ENCODE peak calls at places on chromosomes 3 and 15, in four cellular contexts. V, U, M and N are unnamed samples.

GRCh38 chr15:71115567-71116351 is 488 bp downstream of the THSD4 start:
- DNase-seq in M (peak), U (peak), V (peak), N (peak)

GRCh38 chr3:50245831-50246516 is 10.0 kb downstream of the GNAI2 start:
- DNase-seq in V (peak), U (peak), M (peak), N (peak)

GRCh38 chr3:50287262-50287661 is 5.0 kb downstream of the IFRD2 start:
- DNase-seq in M (no peak), V (no peak), U (no peak), N (no peak)

GRCh38 chr3:112111785-112112402 is 21.2 kb downstream of the GCSAM start:
- DNase-seq in U (peak), M (peak), V (peak), N (peak)

GRCh38 chr3:72271215-72271614 is 486.3 kb upstream of the PROK2 start:
- DNase-seq in M (no peak), U (no peak), V (peak), N (no peak)

GRCh38 chr15:65862682-65863081 is 6.6 kb upstream of the RAB11A start:
- DNase-seq in V (peak), M (peak), U (peak), N (peak)

GRCh38 chr3:114839476-114839875 is 307.6 kb downstream of the ZBTB20 start:
- DNase-seq in V (peak), M (no peak), U (peak), N (no peak)

GRCh38 chr3:195908439-195909293 is at the start of gene TNK2:
- DNase-seq in V (no peak), U (no peak), M (peak), N (peak)

GRCh38 chr3:196321162-196321561 is 3.1 kb upstream of the DYNLT2B start:
- DNase-seq in V (no peak), U (no peak), M (no peak), N (no peak)

GRCh38 chr3:171086914-171087313 is 60.4 kb upstream of the SLC2A2 start:
- DNase-seq in U (no peak), V (no peak), M (no peak), N (no peak)

GRCh38 chr3:12751548-12751947 is 7.5 kb downstream of the TMEM40 start:
- DNase-seq in V (no peak), U (peak), M (no peak), N (no peak)

GRCh38 chr3:127777332-127777731 is 45.0 kb downstream of the MGLL start:
- DNase-seq in M (no peak), V (no peak), U (no peak), N (no peak)

GRCh38 chr3:43733459-43734384 is 43.0 kb downstream of the ABHD5 start:
- DNase-seq in M (peak), U (peak), V (peak), N (no peak)

GRCh38 chr3:66401578-66402382 is 99.0 kb downstream of the LRIG1 start:
- DNase-seq in M (no peak), U (no peak), V (no peak), N (no peak)

GRCh38 chr3:134427400-134428111 is 53.3 kb upstream of the AMOTL2 start:
- DNase-seq in M (no peak), V (peak), U (peak), N (no peak)

GRCh38 chr3:142279965-142280590 is 54.7 kb upstream of the GK5 start:
- DNase-seq in U (peak), M (peak), V (peak), N (peak)

GRCh38 chr3:57559526-57559925 is 3.5 kb downstream of the PDE12 start:
- DNase-seq in M (no peak), U (peak), V (peak), N (no peak)

GRCh38 chr15:78977091-78977571 is 32.3 kb upstream of the CTSH start:
- DNase-seq in V (no peak), U (no peak), M (no peak), N (no peak)

GRCh38 chr3:97882975-97883598 is 61.3 kb downstream of the CRYBG3 start:
- DNase-seq in V (peak), M (no peak), U (peak), N (no peak)
- TF ChIP-seq CTCF in V (no peak), M (no peak), U (no peak), N (no peak)

GRCh38 chr3:31693346-31693745 is 160.6 kb downstream of the STT3B start:
- DNase-seq in V (no peak), U (no peak), M (no peak), N (no peak)

GRCh38 chr3:31688847-31689246 is 156.1 kb downstream of the STT3B start:
- DNase-seq in V (no peak), M (no peak), U (no peak), N (no peak)

GRCh38 chr3:31695280-31696008 is 162.7 kb downstream of the STT3B start:
- DNase-seq in M (peak), V (no peak), U (no peak), N (no peak)

GRCh38 chr3:31696009-31696297 is 163.2 kb downstream of the STT3B start:
- DNase-seq in M (no peak), U (no peak), V (no peak), N (no peak)

DNA sequence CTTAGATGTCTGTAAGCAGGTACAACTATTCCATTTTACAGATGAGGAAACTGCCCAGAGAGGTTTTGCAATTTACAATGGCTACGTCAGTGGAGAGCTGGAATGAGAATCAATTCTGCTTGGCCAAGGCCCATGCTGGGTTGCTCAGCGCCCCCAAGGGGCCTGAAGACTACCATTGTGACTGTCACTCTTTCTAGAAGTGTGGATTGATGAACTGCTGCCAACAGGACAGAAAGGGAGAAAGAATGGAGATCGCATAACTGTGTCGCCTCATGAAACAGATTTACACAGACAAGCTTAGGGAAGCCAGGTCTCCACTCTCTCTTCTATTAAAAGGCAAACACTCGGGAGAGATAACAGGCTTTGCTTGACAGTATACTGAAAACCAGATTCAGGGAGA is 160.0 kb downstream of the STT3B start:
- DNase-seq in M (peak), U (no peak), V (no peak), N (no peak)
- TF ChIP-seq CTCF in M (no peak), U (no peak), V (no peak), N (no peak)

GRCh38 chr3:176926034-176926433 is 271.2 kb downstream of the TBL1XR1 start:
- DNase-seq in M (no peak), V (no peak), U (no peak), N (no peak)
- TF ChIP-seq CTCF in M (no peak), V (no peak), U (no peak), N (no peak)

GRCh38 chr3:23916886-23917815 is at the start of the genes NKIRAS1 and RPL15:
- DNase-seq in U (peak), V (peak), M (peak), N (peak)
- TF ChIP-seq CTCF in U (peak), V (peak), M (peak), N (peak)

DNA sequence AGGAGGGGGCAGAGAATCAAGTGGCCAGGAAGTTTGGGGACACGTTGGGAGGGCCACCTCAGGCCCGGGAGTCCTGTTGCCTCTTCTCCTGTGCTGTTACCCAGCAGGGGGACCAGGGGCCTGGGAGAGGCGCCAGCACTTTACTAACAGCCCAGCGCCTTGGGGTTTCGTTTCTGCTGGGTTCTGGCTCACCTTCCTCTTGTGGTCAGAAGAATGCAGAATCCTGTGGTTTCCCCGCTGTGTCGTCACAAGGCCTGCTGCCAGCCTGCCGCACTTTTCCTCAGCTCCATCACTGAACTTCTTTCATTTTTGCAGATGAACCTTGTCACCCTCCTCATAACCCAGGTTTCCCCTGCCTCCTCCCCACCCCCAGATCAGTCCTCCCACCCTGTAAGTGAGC is 67.7 kb downstream of the SLC30A4 start:
- DNase-seq in M (no peak), U (peak), V (peak), N (no peak)
- TF ChIP-seq CTCF in M (no peak), U (peak), V (peak), N (no peak)

DNA sequence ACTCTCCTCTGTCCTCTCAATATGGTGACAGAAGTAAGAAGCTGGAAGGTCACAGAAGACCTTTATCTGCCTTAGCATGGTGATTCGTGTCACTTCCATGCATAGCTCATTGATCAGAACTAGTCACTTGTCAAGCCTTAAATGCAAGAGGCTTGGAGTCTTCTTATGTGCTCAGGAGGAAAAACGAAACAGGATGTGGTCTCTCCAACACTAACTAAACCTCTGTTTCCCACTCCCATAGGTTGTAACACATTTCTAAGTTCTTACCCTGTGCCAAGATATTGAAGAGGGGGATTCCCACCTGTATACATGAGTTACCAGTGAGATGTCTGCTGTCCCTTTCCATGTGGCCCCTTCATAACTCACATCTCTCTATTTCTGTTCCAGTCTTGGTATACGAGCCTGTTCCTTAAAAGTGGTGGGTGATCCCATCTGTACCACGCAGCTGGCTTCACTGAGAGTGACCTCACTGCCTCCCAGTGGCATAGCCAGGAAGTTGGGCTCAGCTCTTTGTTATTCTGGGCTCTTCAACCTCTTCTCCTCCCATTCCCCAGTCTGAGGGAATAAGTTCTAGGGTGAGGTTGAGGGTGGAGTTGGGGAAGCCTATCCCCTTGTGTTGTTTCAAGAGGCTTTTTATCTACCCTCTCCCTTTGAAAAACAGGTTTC is 203.2 kb upstream of the PPP2R3A start:
- DNase-seq in M (peak), V (no peak), U (no peak), N (peak)
- TF ChIP-seq CTCF in M (no peak), V (no peak), U (no peak), N (no peak)